ENCODE peak calls at places on chromosomes 12 and 14, in eight cellular contexts. K is HFF-Myc, E is GM23338, F is heart right ventricle, V is left ventricle myocardium inferior, M is OCI-LY7, A is astrocyte of the spinal cord, Q is aorta. J is an unnamed sample.

GRCh38 chr12:109278912-109279311 is 30.2 kb downstream of the FOXN4 start:
- DNase-seq in M (no peak), V (no peak), Q (no peak), F (no peak), E (no peak), A (no peak), K (no peak), J (no peak)

GRCh38 chr12:131912526-131913274 is 16.4 kb upstream of the PUS1 start:
- DNase-seq in E (no peak), V (peak), Q (peak), F (peak), M (no peak), A (peak), K (peak), J (peak)

GRCh38 chr12:92136883-92137582 is 8.6 kb downstream of the BTG1 start:
- DNase-seq in E (peak), V (no peak), A (peak), M (peak), Q (no peak), K (peak), F (no peak), J (peak)

GRCh38 chr12:127501916-127502315 is 765.1 kb upstream of the TMEM132C start:
- DNase-seq in A (no peak), V (no peak), F (no peak), M (no peak), E (no peak), Q (no peak), K (no peak), J (no peak)

GRCh38 chr14:74945852-74946658 is 9.3 kb downstream of the PGF start:
- DNase-seq in Q (peak), F (peak), V (peak), E (peak), A (peak), M (peak), K (no peak), J (no peak)

GRCh38 chr12:9071976-9072375 is 43.7 kb downstream of the A2M start:
- DNase-seq in Q (no peak), A (no peak), F (no peak), E (no peak), K (no peak), M (no peak), V (no peak), J (no peak)

GRCh38 chr14:63290741-63291286 is 27.9 kb downstream of the GPHB5 start:
- DNase-seq in K (no peak), Q (no peak), A (no peak), M (no peak), V (no peak), F (no peak), E (no peak), J (no peak)

GRCh38 chr12:95701722-95702418 is 88.7 kb downstream of the NTN4 start:
- DNase-seq in K (no peak), V (no peak), Q (no peak), E (no peak), M (no peak), A (peak), F (no peak), J (no peak)

GRCh38 chr14:61140872-61141271 is 140.3 kb downstream of the TMEM30B start:
- DNase-seq in K (peak), M (no peak), V (no peak), E (no peak), A (peak), F (no peak), Q (no peak), J (peak)

GRCh38 chr14:101549154-101549553 is 12.1 kb upstream of the DIO3 start:
- DNase-seq in Q (peak), K (no peak), V (no peak), A (no peak), E (no peak), F (no peak), M (no peak), J (no peak)

GRCh38 chr12:79366374-79366773 is 324.4 kb downstream of the PAWR start:
- DNase-seq in V (no peak), Q (no peak), M (no peak), A (no peak), K (no peak), E (no peak), F (no peak), J (no peak)

GRCh38 chr12:1528791-1529190 is 65.6 kb downstream of the FBXL14 start:
- DNase-seq in V (no peak), K (no peak), A (no peak), M (no peak), F (no peak), Q (no peak), E (no peak), J (no peak)

GRCh38 chr12:112852127-112852526 is 54.6 kb upstream of the OAS1 start:
- DNase-seq in M (no peak), K (no peak), Q (no peak), A (no peak), F (no peak), E (no peak), V (no peak), J (no peak)

GRCh38 chr12:26080911-26081310 is 43.9 kb downstream of the BHLHE41 start:
- DNase-seq in M (no peak), A (no peak), V (no peak), F (no peak), K (no peak), E (no peak), Q (no peak), J (no peak)

GRCh38 chr12:13347241-13348043 is 150.9 kb downstream of the EMP1 start:
- DNase-seq in K (peak), F (no peak), E (no peak), A (peak), Q (no peak), M (no peak), V (no peak), J (peak)

GRCh38 chr12:54189198-54189539 is 384 bp upstream of the SMUG1 start:
- DNase-seq in F (no peak), V (no peak), E (no peak), M (no peak), A (no peak), K (no peak), Q (no peak), J (no peak)

GRCh38 chr12:48936379-48936979 is 11.2 kb upstream of the FKBP11 start:
- DNase-seq in K (no peak), E (peak), A (peak), M (peak), V (peak), Q (peak), F (peak), J (no peak)

GRCh38 chr12:104840262-104840661 is 117.8 kb downstream of the SLC41A2 start:
- DNase-seq in K (no peak), F (no peak), V (no peak), A (no peak), E (no peak), Q (no peak), M (no peak), J (no peak)

GRCh38 chr14:38210587-38211257 is 3.0 kb downstream of the SSTR1 start:
- DNase-seq in E (peak), Q (no peak), K (no peak), F (no peak), M (no peak), A (peak), V (peak), J (no peak)

GRCh38 chr12:47777741-47778558 is 4.9 kb downstream of the SLC48A1 start:
- DNase-seq in V (peak), A (no peak), Q (no peak), F (no peak), E (no peak), K (no peak), M (no peak), J (no peak)

GRCh38 chr12:47779943-47780504 is 7.0 kb downstream of the SLC48A1 start:
- DNase-seq in M (no peak), E (no peak), V (no peak), F (no peak), A (no peak), K (no peak), Q (no peak), J (no peak)

GRCh38 chr12:47777151-47777550 is 4.1 kb downstream of the SLC48A1 start:
- DNase-seq in K (no peak), Q (no peak), E (no peak), A (no peak), M (no peak), F (no peak), V (no peak), J (no peak)

GRCh38 chr12:47778842-47779241 is 5.8 kb downstream of the SLC48A1 start:
- DNase-seq in F (no peak), E (no peak), Q (no peak), M (no peak), V (no peak), A (no peak), K (no peak), J (no peak)

GRCh38 chr12:47779301-47779942 is 6.4 kb downstream of the SLC48A1 start:
- DNase-seq in M (peak), A (peak), Q (peak), V (peak), E (peak), K (peak), F (peak), J (no peak)
- H3K4me3 ChIP-seq in M (no peak), A (no peak), Q (no peak), V (no peak), E (peak), K (no peak), F (no peak), J (no peak)

GRCh38 chr12:51424662-51425539 is at the start of gene SLC4A8:
- DNase-seq in A (peak), V (peak), F (peak), K (peak), M (peak), E (peak), Q (peak), J (peak)

GRCh38 chr12:51419473-51420228 is 5.0 kb upstream of the SLC4A8 start:
- DNase-seq in F (no peak), Q (no peak), A (no peak), K (no peak), V (no peak), E (peak), M (peak), J (no peak)

GRCh38 chr12:51428256-51428655 is 3.6 kb downstream of the SLC4A8 start:
- DNase-seq in F (no peak), Q (no peak), E (no peak), K (no peak), A (no peak), V (no peak), M (no peak), J (no peak)

GRCh38 chr12:51421266-51421884 is 3.3 kb upstream of the SLC4A8 start:
- DNase-seq in M (peak), A (peak), E (peak), Q (no peak), K (peak), V (no peak), F (no peak), J (no peak)

DNA sequence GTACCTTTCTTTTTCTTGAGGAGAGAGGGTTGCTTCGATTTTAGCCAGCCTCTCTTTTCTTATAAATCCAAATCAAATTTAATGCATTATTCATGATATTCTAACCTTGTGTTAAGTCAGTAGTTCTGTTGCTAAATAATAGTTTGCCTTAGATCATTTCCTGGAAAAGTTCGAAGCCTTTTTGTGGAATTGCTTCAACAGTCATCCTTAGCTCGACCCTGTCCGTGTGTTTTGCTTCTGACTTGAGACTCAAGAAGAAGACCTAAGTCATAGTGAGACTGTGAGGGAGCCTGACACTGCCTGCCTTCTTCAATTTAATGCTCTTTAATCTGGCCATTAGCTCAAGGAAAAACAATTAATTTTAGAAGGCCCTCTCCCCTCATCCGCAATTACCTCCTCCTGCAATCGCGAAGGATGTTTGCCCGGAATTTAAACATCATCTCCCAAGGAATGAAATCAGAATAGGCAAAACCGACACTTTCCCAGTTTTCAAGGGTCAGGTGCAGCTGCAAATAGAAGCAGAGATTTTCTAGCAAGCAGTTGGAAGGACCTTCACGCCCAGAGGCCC is 453 bp upstream of the SLC4A8 start:
- DNase-seq in A (no peak), V (no peak), Q (no peak), E (no peak), K (no peak), M (no peak), F (no peak), J (no peak)
- H3K4me3 ChIP-seq in A (peak), V (peak), Q (no peak), E (peak), K (peak), M (peak), F (peak), J (peak)

GRCh38 chr12:75889214-75889613 is 142.4 kb downstream of the PHLDA1 start:
- DNase-seq in M (no peak), E (peak), A (no peak), Q (no peak), K (no peak), F (no peak), V (no peak), J (no peak)
- H3K4me3 ChIP-seq in M (no peak), E (no peak), A (no peak), Q (no peak), K (no peak), F (no peak), V (no peak), J (no peak)

GRCh38 chr14:30403791-30404190 is 155.2 kb upstream of the G2E3 start:
- DNase-seq in A (no peak), M (no peak), K (no peak), E (no peak), F (no peak), Q (no peak), V (no peak), J (no peak)

DNA sequence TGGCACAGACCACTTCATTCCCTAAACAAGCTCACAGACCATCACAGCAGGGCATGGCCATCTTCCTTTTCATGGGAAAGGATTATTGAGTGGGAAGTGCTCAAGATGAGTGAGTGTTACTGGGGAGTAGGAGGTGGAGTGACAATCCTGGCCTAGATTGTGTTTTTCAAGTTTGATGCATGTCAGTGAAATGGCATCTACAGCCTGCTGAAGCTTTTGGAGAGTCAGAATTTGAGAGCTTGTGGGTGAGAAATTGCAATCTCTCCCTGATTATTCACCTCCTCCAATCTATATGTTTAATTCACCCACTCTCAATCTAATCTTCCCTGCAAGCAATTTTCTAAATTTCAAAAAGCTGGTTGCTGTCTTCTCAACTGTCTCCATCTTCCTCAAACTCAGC is 156.1 kb upstream of the G2E3 start:
- DNase-seq in K (no peak), F (no peak), A (no peak), M (no peak), V (no peak), Q (no peak), E (no peak), J (no peak)
- H3K4me3 ChIP-seq in K (no peak), F (no peak), A (no peak), M (no peak), V (no peak), Q (no peak), E (no peak), J (no peak)